ENCODE peak calls at places on chromosomes 5 and 9, in four cellular contexts. C is K562, M is GM12878, H is H1. I is an unnamed sample.

GRCh38 chr9:134283692-134284265 is 42.5 kb upstream of the RXRA start:
- DNase-seq in C (no peak), M (no peak), H (no peak), I (no peak)

GRCh38 chr9:114789006-114789405 is 16.8 kb downstream of the TNFSF15 start:
- DNase-seq in C (no peak), M (no peak), H (no peak), I (no peak)

GRCh38 chr9:19294219-19294618 is 63.7 kb downstream of the DENND4C start:
- DNase-seq in C (no peak), M (no peak), H (no peak), I (no peak)

GRCh38 chr5:123035950-123036390 is 555 bp downstream of the PPIC start:
- DNase-seq in C (no peak), M (no peak), H (peak; percentile 17), I (peak; percentile 22)

GRCh38 chr5:124034301-124034700 is 522.3 kb downstream of the CSNK1G3 start:
- DNase-seq in C (no peak), M (no peak), H (no peak), I (no peak)

GRCh38 chr9:35561468-35562261 is 43.4 kb upstream of the TESK1 start:
- DNase-seq in C (no peak), M (no peak), H (no peak), I (no peak)

GRCh38 chr5:44652674-44653073 is 156.1 kb upstream of the MRPS30 start:
- DNase-seq in C (no peak), M (no peak), H (no peak), I (no peak)

GRCh38 chr5:143008809-143009521 is 238.8 kb downstream of the ARHGAP26 start:
- DNase-seq in C (no peak), M (peak; percentile 98), H (no peak), I (no peak)

GRCh38 chr5:125054106-125054505 is 307.7 kb upstream of the ZNF608 start:
- DNase-seq in C (no peak), M (no peak), H (no peak), I (no peak)
- TF ChIP-seq KDM1A in C (no peak), M (no peak), H (no peak), I (no peak)

GRCh38 chr5:167944121-167944858 is 347.2 kb upstream of the WWC1 start:
- DNase-seq in C (no peak), M (no peak), H (no peak), I (no peak)

GRCh38 chr5:167949435-167949834 is 342.0 kb upstream of the WWC1 start:
- DNase-seq in C (no peak), M (no peak), H (no peak), I (no peak)

GRCh38 chr5:167943353-167943752 is 348.1 kb upstream of the WWC1 start:
- DNase-seq in C (no peak), M (no peak), H (no peak), I (no peak)

GRCh38 chr5:167947312-167947711 is 344.1 kb upstream of the WWC1 start:
- DNase-seq in C (no peak), M (no peak), H (no peak), I (no peak)

GRCh38 chr5:167945542-167946384 is 345.7 kb upstream of the WWC1 start:
- DNase-seq in C (no peak), M (no peak), H (no peak), I (no peak)
- TF ChIP-seq SP1 in C (no peak), M (no peak), H (no peak), I (no peak)

GRCh38 chr5:28217695-28218094 is 1179.3 kb upstream of the CDH9 start:
- DNase-seq in C (no peak), M (no peak), H (no peak), I (no peak)
- TF ChIP-seq KDM1A in C (no peak), M (no peak), H (no peak), I (no peak)

GRCh38 chr5:172905346-172905756 is 53.9 kb upstream of the RPL26L1 start:
- DNase-seq in C (no peak), M (no peak), H (no peak), I (no peak)

GRCh38 chr5:172902497-172903472 is 56.4 kb upstream of the RPL26L1 start:
- DNase-seq in C (peak; percentile 76), M (no peak), H (no peak), I (peak; percentile 90)

GRCh38 chr5:172904643-172905345 is 54.4 kb upstream of the RPL26L1 start:
- DNase-seq in C (no peak), M (no peak), H (no peak), I (peak; percentile 19)

GRCh38 chr5:172904312-172904642 is 54.9 kb upstream of the RPL26L1 start:
- DNase-seq in C (no peak), M (no peak), H (no peak), I (no peak)

GRCh38 chr5:172903790-172904189 is 55.4 kb upstream of the RPL26L1 start:
- DNase-seq in C (no peak), M (no peak), H (no peak), I (no peak)
- TF ChIP-seq SP1 in C (no peak), M (no peak), H (no peak), I (no peak)

DNA sequence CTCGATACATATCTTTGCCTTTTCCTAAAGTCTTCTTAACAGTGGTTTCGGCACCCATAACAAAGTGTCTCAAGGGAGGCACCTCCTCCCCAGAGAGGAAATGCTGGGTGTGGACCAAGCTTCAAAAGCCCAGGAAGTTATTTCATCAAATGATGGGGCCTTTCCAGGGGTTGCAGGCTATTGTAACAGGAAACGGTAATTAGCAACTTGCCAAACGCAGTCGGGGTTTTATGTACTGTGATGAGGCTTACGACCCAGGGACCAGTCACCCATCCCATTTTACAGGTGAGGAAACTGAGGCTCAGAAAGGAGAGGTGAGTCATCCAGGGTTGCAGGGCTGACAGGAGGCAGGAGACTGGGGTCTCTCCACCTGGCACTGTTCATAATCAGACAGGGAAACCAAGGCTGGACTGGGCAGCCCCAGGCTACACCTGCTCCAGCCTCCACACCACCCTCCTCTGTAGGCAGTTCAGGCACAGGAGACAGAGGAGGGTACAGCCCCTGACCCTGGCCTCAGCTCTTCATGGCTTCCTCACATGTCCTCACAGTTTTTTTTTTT is 30.0 kb upstream of the SUSD3 start:
- DNase-seq in C (no peak), M (peak; percentile 59), H (no peak), I (no peak)
- TF ChIP-seq KDM1A in C (no peak), M (no peak), H (no peak), I (no peak)

I was measured in HepG2.